ENCODE peak calls at places on chromosomes 2 and 18, in seven cellular contexts. One of them, this sample, is unnamed.

GRCh38 chr2:224141304-224141703 is 102.2 kb upstream of the SERPINE2 start:
- DNase-seq in ascending aorta: no peak
- DNase-seq in NCI-H1105 treated with DMSO at 0.1 percent for 48 hours: no peak
- DNase-seq in GM23248: no peak
- DNase-seq in stimulated activated CD8-positive, alpha-beta memory T cell treated with anti-CD3 and anti-CD28 coated beads, Interleukin-4, amount 100 ng/mL, for 1 hour: no peak
- DNase-seq in bronchial epithelial cell: no peak
- DNase-seq in fibroblast of the aortic adventitia: no peak
- DNase-seq in this sample: no peak

GRCh38 chr2:37583402-37583801 is 88.0 kb downstream of the CDC42EP3 start:
- DNase-seq in ascending aorta: no peak
- DNase-seq in NCI-H1105 treated with DMSO at 0.1 percent for 48 hours: no peak
- DNase-seq in GM23248: peak
- DNase-seq in stimulated activated CD8-positive, alpha-beta memory T cell treated with anti-CD3 and anti-CD28 coated beads, Interleukin-4, amount 100 ng/mL, for 1 hour: no peak
- DNase-seq in bronchial epithelial cell: peak
- DNase-seq in fibroblast of the aortic adventitia: no peak
- DNase-seq in this sample: no peak

GRCh38 chr2:204871246-204871953 is 326.1 kb downstream of the PARD3B start:
- DNase-seq in ascending aorta: no peak
- DNase-seq in NCI-H1105 treated with DMSO at 0.1 percent for 48 hours: peak
- DNase-seq in GM23248: peak
- DNase-seq in stimulated activated CD8-positive, alpha-beta memory T cell treated with anti-CD3 and anti-CD28 coated beads, Interleukin-4, amount 100 ng/mL, for 1 hour: no peak
- DNase-seq in bronchial epithelial cell: peak
- DNase-seq in fibroblast of the aortic adventitia: peak
- DNase-seq in this sample: peak

GRCh38 chr18:10244341-10244740 is 210.1 kb upstream of the APCDD1 start:
- DNase-seq in ascending aorta: no peak
- DNase-seq in NCI-H1105 treated with DMSO at 0.1 percent for 48 hours: no peak
- DNase-seq in GM23248: no peak
- DNase-seq in stimulated activated CD8-positive, alpha-beta memory T cell treated with anti-CD3 and anti-CD28 coated beads, Interleukin-4, amount 100 ng/mL, for 1 hour: no peak
- DNase-seq in bronchial epithelial cell: no peak
- DNase-seq in fibroblast of the aortic adventitia: no peak
- DNase-seq in this sample: no peak

GRCh38 chr18:77647472-77647871 is 397.8 kb downstream of the GALR1 start:
- DNase-seq in ascending aorta: no peak
- DNase-seq in NCI-H1105 treated with DMSO at 0.1 percent for 48 hours: no peak
- DNase-seq in GM23248: no peak
- DNase-seq in stimulated activated CD8-positive, alpha-beta memory T cell treated with anti-CD3 and anti-CD28 coated beads, Interleukin-4, amount 100 ng/mL, for 1 hour: no peak
- DNase-seq in bronchial epithelial cell: no peak
- DNase-seq in fibroblast of the aortic adventitia: no peak
- DNase-seq in this sample: no peak

GRCh38 chr2:157874278-157874825 is 1.8 kb downstream of the ACVR1 start:
- DNase-seq in ascending aorta: no peak
- DNase-seq in NCI-H1105 treated with DMSO at 0.1 percent for 48 hours: no peak
- DNase-seq in GM23248: peak
- DNase-seq in stimulated activated CD8-positive, alpha-beta memory T cell treated with anti-CD3 and anti-CD28 coated beads, Interleukin-4, amount 100 ng/mL, for 1 hour: no peak
- DNase-seq in bronchial epithelial cell: no peak
- DNase-seq in fibroblast of the aortic adventitia: no peak
- DNase-seq in this sample: no peak

GRCh38 chr2:29601872-29602271 is 319.5 kb downstream of the ALK start:
- DNase-seq in ascending aorta: no peak
- DNase-seq in NCI-H1105 treated with DMSO at 0.1 percent for 48 hours: no peak
- DNase-seq in GM23248: no peak
- DNase-seq in stimulated activated CD8-positive, alpha-beta memory T cell treated with anti-CD3 and anti-CD28 coated beads, Interleukin-4, amount 100 ng/mL, for 1 hour: no peak
- DNase-seq in bronchial epithelial cell: peak
- DNase-seq in fibroblast of the aortic adventitia: no peak
- DNase-seq in this sample: no peak

GRCh38 chr18:63505566-63506335 is 29.0 kb downstream of the SERPINB5 start:
- DNase-seq in ascending aorta: no peak
- DNase-seq in NCI-H1105 treated with DMSO at 0.1 percent for 48 hours: no peak
- DNase-seq in GM23248: peak
- DNase-seq in stimulated activated CD8-positive, alpha-beta memory T cell treated with anti-CD3 and anti-CD28 coated beads, Interleukin-4, amount 100 ng/mL, for 1 hour: no peak
- DNase-seq in bronchial epithelial cell: peak
- DNase-seq in fibroblast of the aortic adventitia: peak
- DNase-seq in this sample: peak

GRCh38 chr2:158745067-158745865 is 49.9 kb upstream of the DAPL1 start:
- DNase-seq in ascending aorta: no peak
- DNase-seq in NCI-H1105 treated with DMSO at 0.1 percent for 48 hours: peak
- DNase-seq in GM23248: peak
- DNase-seq in stimulated activated CD8-positive, alpha-beta memory T cell treated with anti-CD3 and anti-CD28 coated beads, Interleukin-4, amount 100 ng/mL, for 1 hour: no peak
- DNase-seq in bronchial epithelial cell: peak
- DNase-seq in fibroblast of the aortic adventitia: peak
- DNase-seq in this sample: peak

GRCh38 chr2:30234180-30234971 is 3.0 kb downstream of the LBH start:
- DNase-seq in ascending aorta: peak
- DNase-seq in NCI-H1105 treated with DMSO at 0.1 percent for 48 hours: no peak
- DNase-seq in GM23248: peak
- DNase-seq in stimulated activated CD8-positive, alpha-beta memory T cell treated with anti-CD3 and anti-CD28 coated beads, Interleukin-4, amount 100 ng/mL, for 1 hour: no peak
- DNase-seq in bronchial epithelial cell: peak
- DNase-seq in fibroblast of the aortic adventitia: peak
- DNase-seq in this sample: peak